ENCODE peak calls at places on chromosomes 3 and 15, in nine cellular contexts. J, K, X, D, S, F, E, W and L are unnamed samples. For H3K4me1, the result is how much of the 10 kb centered on the place peaks cover.

GRCh38 chr3:24365168-24365567 is 129.5 kb downstream of the THRB start:
- DNase-seq in S (peak), D (no peak), E (peak), J (no peak), F (peak), W (no peak), K (no peak), X (no peak), L (no peak)

GRCh38 chr15:82066455-82066854 is 20.6 kb upstream of the MEX3B start:
- DNase-seq in S (no peak), K (no peak), X (no peak), J (no peak), W (no peak), F (no peak), E (no peak), D (no peak), L (no peak)

GRCh38 chr15:35751421-35752133 is 205.6 kb upstream of the DPH6 start:
- DNase-seq in J (peak), W (no peak), E (peak), D (peak), X (no peak), F (peak), S (peak), K (peak), L (no peak)

GRCh38 chr15:43517354-43518072 is at the start of gene MAP1A:
- DNase-seq in K (peak), X (peak), W (peak), F (peak), E (peak), D (no peak), S (peak), J (peak), L (no peak)

GRCh38 chr15:84934942-84935729 is 46.5 kb upstream of the PDE8A start:
- DNase-seq in X (no peak), D (no peak), S (no peak), W (no peak), E (no peak), F (no peak), K (no peak), J (no peak), L (no peak)

GRCh38 chr3:15768421-15769255 is 29.1 kb downstream of the ANKRD28 start:
- DNase-seq in E (no peak), F (no peak), S (no peak), W (peak), K (no peak), J (no peak), X (peak), D (no peak), L (no peak)

GRCh38 chr3:72162649-72163184 is 377.8 kb upstream of the PROK2 start:
- DNase-seq in K (no peak), X (no peak), J (no peak), W (no peak), E (no peak), S (no peak), D (no peak), F (no peak), L (no peak)

GRCh38 chr3:149215474-149215873 is 6.2 kb downstream of the CP start:
- DNase-seq in W (no peak), X (no peak), F (no peak), D (no peak), S (no peak), E (no peak), J (no peak), K (no peak), L (no peak)

GRCh38 chr15:44347495-44347894 is 59.0 kb downstream of the GOLM2 start:
- DNase-seq in X (no peak), F (no peak), S (no peak), W (no peak), K (no peak), J (no peak), D (no peak), E (no peak), L (no peak)

GRCh38 chr3:45817788-45818523 is 21.6 kb upstream of the SLC6A20 start:
- DNase-seq in X (no peak), E (peak), D (no peak), J (no peak), S (peak), F (no peak), W (no peak), K (peak), L (no peak)

GRCh38 chr3:62585861-62586260 is 212.5 kb upstream of the FEZF2 start:
- DNase-seq in F (no peak), J (no peak), D (no peak), K (no peak), W (no peak), X (no peak), E (no peak), S (no peak), L (no peak)

GRCh38 chr3:168049366-168049974 is 46.3 kb downstream of the GOLIM4 start:
- DNase-seq in X (no peak), S (no peak), D (no peak), F (no peak), K (no peak), J (no peak), W (no peak), E (no peak), L (no peak)

GRCh38 chr15:73841756-73842590 is 31.4 kb upstream of the TBC1D21 start:
- DNase-seq in E (no peak), X (no peak), D (no peak), S (no peak), K (no peak), W (no peak), J (no peak), F (no peak), L (no peak)

GRCh38 chr3:66406186-66406585 is 94.6 kb downstream of the LRIG1 start:
- DNase-seq in E (no peak), D (peak), X (no peak), F (no peak), W (no peak), J (no peak), K (no peak), S (no peak), L (no peak)

GRCh38 chr15:89746386-89746974 is 4.6 kb downstream of the MESP1 start:
- DNase-seq in X (no peak), F (no peak), D (no peak), S (no peak), W (no peak), J (no peak), E (peak), K (no peak), L (no peak)

GRCh38 chr3:138051946-138052802 is 42.2 kb downstream of the CLDN18 start:
- DNase-seq in D (peak), E (no peak), J (no peak), K (no peak), W (no peak), S (no peak), X (peak), F (peak), L (no peak)

GRCh38 chr3:10474439-10474723 is 31.0 kb downstream of the ATP2B2 start:
- DNase-seq in W (no peak), J (no peak), K (no peak), E (no peak), D (no peak), X (no peak), S (no peak), F (no peak), L (no peak)

GRCh38 chr3:183244219-183244618 is 8.8 kb upstream of the B3GNT5 start:
- DNase-seq in F (peak), S (peak), D (no peak), W (peak), K (no peak), J (no peak), X (peak), E (peak), L (no peak)

GRCh38 chr3:42729404-42730145 is 27.0 kb upstream of the HHATL start:
- DNase-seq in W (peak), D (no peak), E (no peak), X (peak), K (no peak), F (no peak), J (peak), S (no peak), L (no peak)

GRCh38 chr15:25136119-25136518 is 181.3 kb downstream of the SNRPN start:
- DNase-seq in E (no peak), D (no peak), W (no peak), J (no peak), K (no peak), F (no peak), X (no peak), S (no peak), L (no peak)

GRCh38 chr15:76309561-76310330 is 1.5 kb downstream of the ETFA start:
- DNase-seq in S (no peak), W (peak), E (no peak), K (no peak), F (no peak), X (no peak), D (no peak), J (no peak), L (no peak)

GRCh38 chr3:115651089-115651488 is 27.8 kb downstream of the GAP43 start:
- DNase-seq in D (no peak), E (no peak), X (no peak), F (no peak), K (no peak), S (no peak), W (no peak), J (no peak), L (no peak)

GRCh38 chr15:80590772-80591355 is 104.2 kb upstream of the ABHD17C start:
- DNase-seq in F (no peak), X (no peak), W (no peak), E (no peak), S (no peak), K (no peak), D (no peak), J (no peak), L (no peak)

DNA sequence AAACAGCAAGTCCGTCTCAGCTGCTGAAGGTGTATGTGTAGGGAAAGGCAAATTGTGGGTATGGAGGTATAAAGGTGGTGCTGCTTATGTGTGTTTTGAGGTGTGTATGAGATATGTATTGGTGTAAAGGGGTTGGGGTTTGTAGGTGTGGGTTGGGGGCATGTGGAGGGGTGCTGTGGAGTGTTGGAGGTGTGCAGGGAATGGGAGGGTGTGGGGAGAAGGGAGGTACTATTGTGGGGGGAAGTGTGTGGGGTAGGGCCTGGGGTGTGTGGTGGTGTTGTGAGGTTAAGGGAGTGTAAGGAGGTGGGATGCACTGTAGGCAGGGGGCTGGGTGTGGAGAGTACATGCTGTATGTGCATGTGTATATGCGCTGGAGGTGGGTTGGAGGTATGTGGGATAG is 15.7 kb downstream of the CCDC12 start:
- DNase-seq in D (no peak), K (no peak), X (no peak), E (no peak), J (no peak), F (no peak), W (peak), S (no peak), L (no peak)
- H3K4me1 ChIP-seq in D (half or more), K (under half), X (half or more), E (half or more), J (half or more), F (under half), W (half or more), S (under half), L (under half)

DNA sequence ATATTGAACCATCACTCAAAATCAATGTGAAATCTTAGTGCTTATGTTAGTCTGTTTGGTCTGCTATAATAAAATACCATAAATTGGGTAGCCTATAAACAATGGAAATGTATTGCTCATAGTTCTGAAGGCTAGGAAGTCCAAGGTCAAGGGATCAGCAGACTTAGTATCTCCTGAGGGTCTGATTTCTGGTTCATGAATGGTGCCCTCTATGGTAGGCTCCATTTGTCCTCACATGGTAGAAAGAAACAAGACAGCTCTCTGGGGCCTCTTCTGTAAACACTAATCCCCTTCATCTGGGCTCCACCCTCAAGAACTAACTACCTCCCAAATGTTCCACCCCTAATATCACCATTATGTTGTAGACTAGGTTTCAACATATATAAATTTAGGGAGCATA is 15.0 kb upstream of the EOMES start:
- DNase-seq in K (no peak), F (no peak), E (no peak), S (no peak), W (no peak), D (no peak), J (no peak), X (no peak), L (no peak)
- H3K4me1 ChIP-seq in K (under half), F (under half), E (under half), S (under half), W (under half), D (under half), J (under half), X (under half), L (under half)

DNA sequence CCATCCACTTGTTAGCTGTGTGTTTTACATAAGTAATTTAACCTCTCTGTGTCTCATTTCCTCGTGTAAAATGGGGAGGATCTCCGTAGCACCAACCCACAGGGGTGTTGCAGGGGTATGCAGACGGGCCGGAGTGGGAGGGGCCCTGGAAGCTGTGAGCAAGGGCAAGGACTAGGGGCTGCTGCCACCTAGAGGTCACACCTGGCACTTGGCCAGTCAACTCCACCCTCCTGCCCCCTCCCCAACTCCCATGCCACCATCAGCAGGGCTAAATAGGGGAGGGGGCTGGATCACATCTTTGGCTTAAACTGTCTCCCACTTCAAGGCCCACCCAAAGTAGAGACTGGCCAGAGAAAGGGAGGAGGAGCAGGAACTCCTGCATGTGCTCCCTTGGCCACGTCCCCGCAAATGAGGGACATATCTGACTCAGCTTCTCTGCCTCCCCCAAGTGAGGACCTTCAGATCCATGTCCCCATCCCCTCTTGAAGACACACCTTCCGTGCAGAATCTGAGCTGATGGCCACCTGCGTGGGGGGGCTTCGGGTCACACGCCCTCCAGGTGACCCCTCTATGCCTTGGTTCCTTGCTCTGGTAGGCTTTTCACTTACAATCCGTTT is 2.6 kb downstream of the CCDC9B start:
- DNase-seq in K (peak), J (peak), W (peak), E (peak), S (peak), F (peak), D (peak), X (peak), L (peak)
- H3K4me1 ChIP-seq in K (under half), J (under half), W (half or more), E (under half), S (under half), F (under half), D (under half), X (half or more), L (under half)

GRCh38 chr15:78057803-78058202 is 19.7 kb downstream of the TBC1D2B start:
- DNase-seq in F (no peak), S (no peak), K (no peak), J (no peak), E (no peak), X (no peak), W (no peak), D (no peak), L (no peak)
- H3K4me1 ChIP-seq in F (under half), S (under half), K (under half), J (half or more), E (under half), X (half or more), W (half or more), D (under half), L (half or more)

DNA sequence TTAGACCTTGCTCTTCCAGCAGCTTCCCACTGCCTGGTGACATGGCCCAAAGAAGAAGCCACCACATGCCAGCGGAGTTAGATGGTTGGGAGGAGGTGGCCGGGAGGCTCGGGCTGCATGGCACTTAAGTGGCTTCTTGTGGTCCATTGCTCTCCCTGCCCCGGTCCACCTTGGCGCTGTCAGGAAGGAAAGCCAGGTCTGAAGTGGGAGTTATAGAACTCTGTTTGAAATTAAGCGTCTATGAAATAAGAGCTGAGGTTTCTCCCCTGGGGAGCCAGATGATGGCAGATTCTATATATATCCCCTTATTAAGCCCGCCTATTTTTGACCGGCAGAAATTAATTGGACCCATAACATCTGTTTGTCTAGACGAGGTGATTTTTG is 61.2 kb downstream of the ITGA11 start:
- DNase-seq in F (no peak), E (no peak), W (no peak), S (no peak), K (no peak), J (no peak), D (no peak), X (no peak), L (no peak)
- H3K4me1 ChIP-seq in F (under half), E (under half), W (under half), S (under half), K (under half), J (under half), D (under half), X (under half), L (under half)

DNA sequence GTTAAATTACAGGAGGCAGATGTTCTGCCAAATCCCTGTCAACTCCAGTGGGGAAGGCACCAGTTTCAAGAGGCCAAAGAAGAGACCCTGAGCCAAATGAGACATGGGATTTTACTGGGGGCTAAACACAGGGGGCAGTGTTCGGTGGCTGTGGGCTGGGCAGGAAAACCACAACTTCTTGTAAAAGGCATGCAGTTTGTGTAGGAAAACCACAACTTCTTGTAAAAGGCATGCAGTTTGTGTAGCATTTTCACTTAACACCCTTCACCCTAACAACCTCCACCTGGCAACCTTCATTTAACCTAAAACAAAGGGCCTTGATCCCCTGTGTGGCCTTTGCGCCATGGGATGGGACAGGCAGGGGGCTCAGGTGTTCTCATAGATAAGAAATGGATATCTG is 61.0 kb downstream of the POLR2M start:
- DNase-seq in S (no peak), X (no peak), J (no peak), W (no peak), F (no peak), D (no peak), E (no peak), K (no peak), L (no peak)
- H3K4me1 ChIP-seq in S (under half), X (under half), J (under half), W (under half), F (under half), D (under half), E (under half), K (under half), L (under half)

GRCh38 chr3:28348637-28349396 is at the start of the genes AZI2 and ZCWPW2:
- DNase-seq in X (peak), E (peak), F (peak), D (peak), K (peak), J (peak), S (peak), W (peak), L (peak)
- H3K4me1 ChIP-seq in X (under half), E (under half), F (under half), D (under half), K (under half), J (under half), S (under half), W (under half), L (under half)

GRCh38 chr15:78082106-78082742 is 4.7 kb upstream of the TBC1D2B start:
- DNase-seq in F (peak), E (peak), W (no peak), X (no peak), K (no peak), J (no peak), D (no peak), S (peak), L (no peak)

GRCh38 chr15:78080088-78080460 is 2.6 kb upstream of the TBC1D2B start:
- DNase-seq in F (no peak), S (peak), D (no peak), J (no peak), X (no peak), W (no peak), E (peak), K (no peak), L (no peak)

GRCh38 chr15:78077053-78077859 is at the start of gene TBC1D2B:
- DNase-seq in J (peak), W (peak), K (peak), X (peak), F (peak), D (peak), S (peak), E (peak), L (peak)

GRCh38 chr15:78077860-78078187 is 313 bp upstream of the TBC1D2B start:
- DNase-seq in S (no peak), W (no peak), E (peak), X (no peak), D (no peak), J (no peak), F (no peak), K (no peak), L (no peak)

DNA sequence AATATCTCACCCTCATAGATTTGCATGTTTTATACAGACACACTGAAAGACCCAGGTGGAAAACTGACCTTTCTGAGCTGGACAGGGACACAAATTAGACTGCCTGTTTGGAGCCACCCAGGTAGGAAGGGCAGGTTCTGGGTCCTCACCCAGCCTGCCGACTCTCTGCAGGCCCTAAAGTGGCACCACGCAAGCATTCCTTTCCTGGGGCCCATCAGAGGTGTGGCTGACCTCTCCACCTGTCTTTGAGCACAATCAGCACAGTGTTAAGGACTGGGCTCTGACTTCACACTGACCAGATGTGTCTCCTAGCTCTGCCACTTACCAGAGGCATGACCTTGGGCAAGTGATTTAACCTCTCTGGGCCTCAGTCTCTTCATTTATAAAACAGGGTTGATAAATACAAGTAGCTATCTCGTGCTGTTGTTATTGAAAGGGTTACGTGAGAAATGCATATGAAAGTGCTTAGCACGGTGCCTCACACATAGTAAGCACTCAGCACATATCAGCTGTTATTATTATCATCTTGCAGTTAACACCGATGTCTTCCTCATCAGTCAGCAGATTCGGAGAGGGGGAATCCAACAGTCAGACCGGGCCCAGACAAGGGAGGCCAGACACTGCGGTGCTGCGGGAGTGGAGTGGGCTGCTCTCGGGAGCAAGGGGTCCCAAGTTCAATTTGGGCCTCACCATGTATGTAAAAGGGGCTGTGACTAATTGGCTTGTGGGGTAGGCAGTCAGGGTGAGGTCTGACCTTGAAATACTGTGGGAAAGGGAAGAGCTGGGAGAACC is 2.0 kb upstream of the TBC1D2B start:
- DNase-seq in J (no peak), E (peak), W (no peak), F (no peak), D (no peak), S (peak), K (no peak), X (no peak), L (no peak)
- H3K4me1 ChIP-seq in J (under half), E (under half), W (under half), F (under half), D (under half), S (under half), K (under half), X (under half), L (under half)